ENCODE peak calls at places on chromosome 2, in five cellular contexts. K, U, L, R and T are unnamed samples.

GRCh38 chr2:240893363-240893828 is 2.6 kb downstream of the MAB21L4 start:
- DNase-seq in K (no peak), R (no peak), L (no peak), U (peak; percentile 100), T (no peak)

GRCh38 chr2:190119257-190119656 is 56.7 kb upstream of the MSTN start:
- DNase-seq in K (peak; percentile 33), R (no peak), U (no peak), L (no peak), T (no peak)

GRCh38 chr2:162403884-162404283 is 60.0 kb downstream of the GCA start:
- DNase-seq in K (no peak), R (no peak), L (peak; percentile 23), U (no peak), T (no peak)

GRCh38 chr2:150911766-150912280 is 349.8 kb downstream of the RBM43 start:
- DNase-seq in U (peak; percentile 65), L (peak; percentile 37), R (no peak), K (peak; percentile 43), T (peak; percentile 81)

GRCh38 chr2:66431840-66432511 is 2.9 kb upstream of the MEIS1 start:
- DNase-seq in R (no peak), K (peak; percentile 23), L (no peak), U (no peak), T (no peak)

GRCh38 chr2:150466770-150467640 is 20.5 kb downstream of the RND3 start:
- DNase-seq in L (no peak), K (no peak), R (no peak), U (peak; percentile 68), T (no peak)

GRCh38 chr2:186889291-186889886 is 40.4 kb upstream of the ZSWIM2 start:
- DNase-seq in R (no peak), K (no peak), U (no peak), L (no peak), T (no peak)

GRCh38 chr2:23361185-23361584 is 23.8 kb upstream of the KLHL29 start:
- DNase-seq in R (no peak), L (no peak), K (no peak), U (no peak), T (no peak)

GRCh38 chr2:134446431-134447091 is 192.7 kb downstream of the MGAT5 start:
- DNase-seq in K (no peak), L (no peak), U (no peak), R (no peak), T (no peak)

GRCh38 chr2:158088093-158088492 is 13.6 kb upstream of the UPP2 start:
- DNase-seq in K (no peak), L (no peak), R (no peak), U (no peak), T (no peak)

GRCh38 chr2:133773862-133774674 is 205.8 kb upstream of the NCKAP5 start:
- DNase-seq in R (no peak), L (no peak), K (no peak), U (no peak), T (no peak)

GRCh38 chr2:168567840-168568239 is 111.8 kb downstream of the CERS6 start:
- DNase-seq in L (no peak), K (no peak), U (no peak), R (no peak), T (no peak)

GRCh38 chr2:67867735-67868134 is 195.1 kb downstream of the C1D start:
- DNase-seq in L (no peak), U (no peak), R (no peak), K (no peak), T (no peak)

GRCh38 chr2:196729418-196729817 is 70.1 kb downstream of the GTF3C3 start:
- DNase-seq in R (no peak), L (no peak), U (no peak), K (no peak), T (no peak)

GRCh38 chr2:199471443-199472057 is 13.8 kb upstream of the SATB2 start:
- DNase-seq in R (peak; percentile 75), U (no peak), L (peak; percentile 82), K (peak; percentile 83), T (peak; percentile 69)

GRCh38 chr2:29314816-29315571 is 199.8 kb downstream of the CLIP4 start:
- DNase-seq in K (no peak), L (no peak), U (peak; percentile 33), R (no peak), T (no peak)

GRCh38 chr2:235551965-235552364 is 58.1 kb downstream of the AGAP1 start:
- DNase-seq in K (peak; percentile 66), U (peak; percentile 82), R (no peak), L (peak; percentile 68), T (peak; percentile 54)

GRCh38 chr2:221103930-221104329 is 468.2 kb downstream of the EPHA4 start:
- DNase-seq in K (peak; percentile 27), L (no peak), U (no peak), R (no peak), T (peak; percentile 46)

GRCh38 chr2:9799011-9799596 is 44.2 kb upstream of the TAF1B start:
- DNase-seq in L (peak; percentile 52), R (no peak), K (no peak), U (peak; percentile 94), T (no peak)

GRCh38 chr2:227881866-227882517 is 10.6 kb downstream of the DAW1 start:
- DNase-seq in U (no peak), L (no peak), K (no peak), R (no peak), T (no peak)

GRCh38 chr2:232367016-232367415 is 11.5 kb upstream of the ALPP start:
- DNase-seq in K (no peak), U (no peak), L (no peak), R (no peak), T (peak; percentile 56)

GRCh38 chr2:95377216-95377530 is 25.3 kb upstream of the FAHD2A start:
- DNase-seq in R (no peak), L (no peak), U (no peak), K (no peak), T (peak; percentile 65)

GRCh38 chr2:49490710-49491109 is 336.4 kb upstream of the FSHR start:
- DNase-seq in K (peak; percentile 44), U (no peak), R (peak; percentile 47), L (peak; percentile 28), T (no peak)

DNA sequence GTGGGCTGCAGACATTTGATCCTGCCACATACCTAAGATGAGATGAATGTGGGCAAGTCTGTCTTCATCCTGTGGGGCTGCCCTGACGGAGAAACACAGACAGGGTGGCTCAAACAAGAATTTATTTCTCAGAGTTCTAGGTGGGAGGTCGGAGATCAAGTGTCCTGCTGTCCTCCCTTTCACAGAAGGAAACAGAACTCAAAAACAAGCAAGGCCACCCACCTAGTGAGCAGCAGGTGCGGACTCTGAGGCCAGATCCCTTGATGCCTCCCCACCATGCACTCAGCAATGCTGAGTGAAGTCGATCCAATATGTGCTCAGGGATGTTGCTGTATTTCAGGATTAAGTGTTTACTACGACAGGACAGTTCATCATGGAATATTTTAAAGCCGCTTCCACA is 63.0 kb upstream of the SNTG2 start:
- DNase-seq in U (no peak), K (no peak), R (no peak), L (no peak), T (no peak)
- H3K27me3 ChIP-seq in U (peaks cover 97% of the 10 kb centered on the region), K (no peaks in the 10 kb centered on the region), R (peaks cover 5% of the 10 kb centered on the region), L (peaks cover 11% of the 10 kb centered on the region), T (no peaks in the 10 kb centered on the region)

DNA sequence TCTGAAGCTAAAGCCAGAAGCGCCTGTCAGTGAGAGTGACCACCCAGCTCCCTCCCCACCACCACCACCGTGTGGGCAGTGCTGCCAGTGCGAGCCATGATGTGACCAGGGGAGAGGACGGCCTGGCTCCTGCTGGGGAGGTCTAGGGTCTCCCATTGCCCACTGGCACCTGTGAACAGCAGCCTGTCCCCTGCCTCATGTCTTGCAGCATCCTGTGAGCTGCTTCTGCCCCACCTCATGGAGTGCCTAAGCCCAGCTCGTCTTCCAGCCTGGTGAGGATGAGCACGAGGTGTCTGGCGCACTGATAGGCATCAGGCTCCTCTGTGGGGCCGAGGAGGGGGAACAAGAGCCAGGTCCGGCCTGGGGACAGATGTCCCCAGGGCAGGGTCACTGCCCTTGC is 61.4 kb downstream of the FAM168B start:
- DNase-seq in L (no peak), R (no peak), K (no peak), U (no peak), T (no peak)
- H3K27ac ChIP-seq in L (no peak overlapping the region), R (no peak overlapping the region), K (no peak overlapping the region), U (no peak overlapping the region), T (no peak overlapping the region)

DNA sequence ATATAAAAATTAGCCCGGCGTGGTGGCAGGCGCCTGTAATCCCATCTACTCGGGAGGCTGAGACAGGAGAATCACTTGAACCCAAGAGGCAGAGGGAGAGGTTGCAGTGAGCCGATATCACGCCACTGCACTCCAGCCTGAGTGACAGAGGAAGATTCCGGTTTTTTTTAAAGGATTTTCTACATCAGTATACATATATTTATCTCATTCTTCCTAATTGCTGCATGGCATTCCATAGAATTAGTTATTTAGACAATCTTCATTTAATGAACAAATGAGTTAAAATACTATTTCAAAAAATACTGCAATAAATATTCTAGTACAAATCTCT is 2.0 kb downstream of the GTF3C2 start:
- DNase-seq in U (no peak), L (no peak), R (no peak), K (no peak), T (no peak)
- H3K4me1 ChIP-seq in U (peaks cover 31% of the 10 kb centered on the region), L (peaks cover 11% of the 10 kb centered on the region), R (peaks cover 25% of the 10 kb centered on the region), K (peaks cover 36% of the 10 kb centered on the region), T (no peaks in the 10 kb centered on the region)

DNA sequence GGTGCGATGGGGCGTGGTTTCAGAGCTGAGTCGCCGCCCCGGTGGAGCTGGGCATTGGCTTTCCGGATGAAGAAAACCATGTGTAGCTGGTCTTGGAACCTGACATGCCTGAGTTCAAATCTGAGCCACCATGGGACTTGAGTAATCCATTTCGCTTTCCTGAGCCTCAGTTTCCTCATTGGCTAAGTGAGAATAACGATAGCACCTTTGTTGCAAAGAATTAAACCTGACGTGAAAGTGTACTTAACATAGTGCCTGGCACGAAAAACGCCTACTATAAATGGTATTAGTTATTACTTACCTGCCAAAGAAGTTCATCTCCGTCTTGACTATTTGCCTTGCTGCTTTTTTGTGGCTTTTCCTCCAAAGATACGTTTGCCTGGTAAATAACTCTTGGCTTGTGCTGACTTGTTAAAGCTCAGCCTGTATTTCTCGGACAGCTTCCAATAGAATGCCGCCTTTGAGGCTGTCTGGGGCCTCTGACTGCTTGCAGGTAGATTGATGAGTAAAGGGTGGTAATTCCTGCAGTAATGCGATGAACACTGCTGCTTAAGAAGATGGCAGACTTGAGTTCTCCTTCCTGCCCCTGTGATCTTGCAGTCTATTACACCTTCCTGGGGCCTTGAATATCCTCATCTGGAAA is 1.3 kb downstream of the CDCA7 start:
- DNase-seq in L (peak; percentile 57), K (no peak), R (no peak), U (no peak), T (no peak)
- H3K27me3 ChIP-seq in L (no peaks in the 10 kb centered on the region), K (peaks cover 26% of the 10 kb centered on the region), R (peaks cover 3% of the 10 kb centered on the region), U (no peaks in the 10 kb centered on the region), T (no peaks in the 10 kb centered on the region)

GRCh38 chr2:239249048-239249447 is 151.8 kb downstream of the HDAC4 start:
- DNase-seq in L (no peak), U (no peak), R (no peak), K (no peak), T (no peak)
- H3K27ac ChIP-seq in L (peak overlapping the region; percentile 15), U (peak overlapping the region; percentile 95), R (peak overlapping the region; percentile 84), K (no peak overlapping the region), T (no peak overlapping the region)